ENCODE peak calls at places on chromosomes 3 and 15, in five cellular contexts. U is K562, B is IMR-90, Y is GM12878, H is SK-N-SH. P is an unnamed sample.

GRCh38 chr15:83873966-83874365 is 220.0 kb downstream of the ADAMTSL3 start:
- DNase-seq in U (no peak), B (no peak), Y (no peak), H (no peak), P (no peak)

GRCh38 chr15:26623071-26623470 is 149.8 kb downstream of the GABRB3 start:
- DNase-seq in U (no peak), B (no peak), Y (no peak), H (no peak), P (no peak)

GRCh38 chr3:191366675-191367074 is 36.3 kb upstream of the UTS2B start:
- DNase-seq in U (peak; percentile 39), B (peak; percentile 81), Y (no peak), H (no peak), P (no peak)

GRCh38 chr15:40768492-40769309 is 1.1 kb upstream of the C15orf62 start:
- DNase-seq in U (no peak), B (no peak), Y (no peak), H (peak; percentile 49), P (no peak)

GRCh38 chr15:89171136-89172072 is 50.0 kb downstream of the RLBP1 start:
- DNase-seq in U (peak; percentile 67), B (peak; percentile 36), Y (no peak), H (peak; percentile 60), P (peak; percentile 62)

GRCh38 chr3:59802045-59802444 is 752.2 kb upstream of the CFAP20DC start:
- DNase-seq in U (no peak), B (no peak), Y (no peak), H (no peak), P (no peak)

GRCh38 chr15:55279746-55280351 is 9.8 kb downstream of the RAB27A start:
- DNase-seq in U (peak; percentile 91), B (peak; percentile 95), Y (peak; percentile 96), H (no peak), P (peak; percentile 62)

GRCh38 chr15:82680200-82681102 is 29.2 kb downstream of the AP3B2 start:
- DNase-seq in U (peak; percentile 92), B (no peak), Y (no peak), H (peak; percentile 77), P (no peak)

GRCh38 chr15:77870195-77871065 is 207.1 kb downstream of the TBC1D2B start:
- DNase-seq in U (peak; percentile 72), B (peak; percentile 53), Y (no peak), H (peak; percentile 81), P (peak; percentile 50)

GRCh38 chr15:39364721-39365120 is 216.2 kb upstream of the THBS1 start:
- DNase-seq in U (no peak), B (no peak), Y (no peak), H (no peak), P (no peak)

GRCh38 chr3:193992062-193992461 is 143.9 kb upstream of the HES1 start:
- DNase-seq in U (no peak), B (no peak), Y (no peak), H (no peak), P (no peak)

GRCh38 chr15:75650908-75651809 is 3.4 kb downstream of the SNX33 start:
- DNase-seq in U (peak; percentile 89), B (no peak), Y (no peak), H (no peak), P (peak; percentile 76)

DNA sequence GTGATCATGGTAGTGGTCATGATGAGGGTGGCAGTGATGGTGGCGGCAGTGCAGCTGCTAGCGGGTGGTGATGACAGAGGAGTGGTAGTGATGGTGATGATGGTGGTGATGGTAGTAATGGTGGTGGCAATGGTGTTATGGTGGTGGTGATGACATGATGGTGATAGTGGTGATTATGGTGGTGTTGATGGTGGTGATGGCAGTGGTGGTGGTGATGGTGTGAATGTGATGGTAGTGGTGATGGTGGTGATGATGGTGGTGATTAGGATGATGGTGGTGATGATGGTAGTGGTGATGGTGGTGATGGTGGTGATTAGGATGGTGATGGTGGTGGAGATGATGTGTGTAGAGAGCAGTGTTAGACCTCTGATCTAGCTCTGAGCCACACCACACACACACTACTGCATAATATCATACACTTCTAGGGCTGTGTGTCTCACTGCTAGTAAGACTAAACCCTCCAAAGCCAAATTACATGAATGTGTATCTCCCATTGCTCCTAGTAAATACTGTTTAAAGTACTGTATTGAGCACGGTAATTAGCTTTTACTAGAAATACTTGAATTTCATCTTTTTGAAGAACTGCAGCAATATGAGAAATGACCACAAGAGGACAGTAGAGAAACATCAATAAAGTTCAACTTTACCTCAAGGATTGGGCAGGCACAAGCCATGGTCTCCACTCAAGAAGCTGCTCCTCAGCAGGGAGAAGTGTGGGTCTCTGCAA is 28.8 kb downstream of the TMED3 start:
- DNase-seq in U (peak; percentile 47), B (peak; percentile 60), Y (no peak), H (peak; percentile 25), P (peak; percentile 13)
- TF ChIP-seq MXI1 in U (no peak), B (no peak), Y (no peak), H (no peak), P (no peak)

GRCh38 chr3:160757624-160758106 is 1.6 kb downstream of the PPM1L start:
- DNase-seq in U (no peak), B (no peak), Y (no peak), H (no peak), P (no peak)

GRCh38 chr3:160754855-160755747 is 930 bp upstream of the PPM1L start:
- DNase-seq in U (peak; percentile 92), B (peak; percentile 88), Y (peak; percentile 23), H (peak; percentile 94), P (peak; percentile 58)

GRCh38 chr3:160758929-160759577 is 3.0 kb downstream of the PPM1L start:
- DNase-seq in U (no peak), B (no peak), Y (no peak), H (no peak), P (no peak)

GRCh38 chr3:160755776-160756304 is at the start of gene PPM1L:
- DNase-seq in U (peak; percentile 40), B (peak; percentile 12), Y (no peak), H (peak; percentile 76), P (no peak)

DNA sequence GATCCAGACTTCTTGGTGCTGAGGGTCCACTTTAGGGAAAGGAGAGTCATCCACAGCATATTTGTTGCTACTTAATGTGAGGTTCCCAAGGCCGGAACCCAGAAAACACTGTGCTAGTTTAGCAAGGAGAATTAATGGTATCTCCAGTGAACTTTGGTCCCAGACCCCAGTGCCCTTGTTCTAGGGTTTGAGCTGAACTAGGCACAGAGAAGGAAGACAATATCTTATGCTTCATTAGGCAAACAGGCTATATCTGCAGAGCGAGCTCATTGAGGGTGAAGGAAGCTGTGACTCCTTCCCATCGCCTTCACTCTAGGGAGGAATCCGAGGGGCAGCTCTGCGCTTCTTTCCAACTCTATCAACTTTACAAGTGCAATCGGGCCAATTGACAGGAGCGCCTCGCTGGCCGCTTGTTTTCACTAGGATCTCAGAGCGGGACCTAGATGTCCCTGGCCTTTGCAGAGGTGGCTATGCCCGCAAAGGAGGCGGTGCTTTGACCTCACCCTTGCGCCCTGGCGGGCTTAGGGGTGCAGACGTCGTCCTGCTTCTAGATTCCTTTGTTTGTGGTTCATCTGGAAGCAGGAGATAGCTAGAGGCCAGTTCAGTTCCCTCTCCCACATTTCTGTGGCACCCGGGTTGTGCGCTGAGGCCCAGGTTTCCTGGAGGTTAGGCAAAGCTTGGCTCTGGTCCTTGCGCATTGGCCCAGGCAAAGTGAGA is 1.0 kb downstream of the PPM1L start:
- DNase-seq in U (no peak), B (no peak), Y (no peak), H (peak; percentile 4), P (no peak)
- TF ChIP-seq MXI1 in U (no peak), B (no peak), Y (no peak), H (no peak), P (no peak)

GRCh38 chr3:43148033-43148432 is 42.2 kb upstream of the POMGNT2 start:
- DNase-seq in U (no peak), B (no peak), Y (no peak), H (no peak), P (peak; percentile 59)
- TF ChIP-seq MXI1 in U (no peak), B (no peak), Y (no peak), H (no peak), P (no peak)

DNA sequence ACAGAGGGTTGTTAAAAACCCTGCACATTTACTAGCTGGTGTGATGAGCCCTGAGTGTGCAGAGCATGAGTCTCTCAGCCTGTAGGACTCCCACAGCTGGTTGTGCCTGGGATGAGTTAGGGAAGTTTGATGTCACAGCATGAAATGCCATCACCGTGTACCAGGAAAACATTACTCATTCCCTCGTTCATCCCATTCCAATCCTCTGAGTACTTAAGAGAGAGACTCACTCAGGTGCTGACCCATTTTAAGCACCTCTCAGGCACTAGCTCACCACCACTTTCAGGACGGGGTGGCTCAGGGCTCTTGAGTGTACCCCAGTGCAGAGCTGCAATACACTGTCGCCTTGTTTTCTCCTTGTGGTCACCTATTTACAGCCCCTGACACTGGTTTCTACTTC is 18.7 kb downstream of the MGLL start:
- DNase-seq in U (no peak), B (peak; percentile 98), Y (no peak), H (no peak), P (no peak)
- TF ChIP-seq MXI1 in U (no peak), B (no peak), Y (no peak), H (no peak), P (no peak)

P was measured in HepG2.